ENCODE peak calls at places on chromosomes 3 and 15, in six cellular contexts. One of them, this sample, is unnamed.

GRCh38 chr15:36605626-36606263 is 26.3 kb downstream of the CDIN1 start:
- DNase-seq in GM20000: no peak
- DNase-seq in activated CD8-positive, alpha-beta T cell treated with anti-CD3 and anti-CD28 coated beads for 36 hours: no peak
- DNase-seq in heart right ventricle: no peak
- DNase-seq in GM06990: no peak
- DNase-seq in mucosa of descending colon: no peak
- DNase-seq in this sample: no peak

GRCh38 chr3:195790891-195791290 is 20.8 kb downstream of the MUC4 start:
- DNase-seq in mucosa of descending colon: no peak
- DNase-seq in GM20000: no peak
- DNase-seq in activated CD8-positive, alpha-beta T cell treated with anti-CD3 and anti-CD28 coated beads for 36 hours: no peak
- DNase-seq in GM06990: no peak
- DNase-seq in heart right ventricle: no peak
- DNase-seq in this sample: no peak

GRCh38 chr3:11379238-11379823 is 107.1 kb downstream of the ATG7 start:
- DNase-seq in mucosa of descending colon: no peak
- DNase-seq in GM20000: peak
- DNase-seq in heart right ventricle: no peak
- DNase-seq in GM06990: no peak
- DNase-seq in activated CD8-positive, alpha-beta T cell treated with anti-CD3 and anti-CD28 coated beads for 36 hours: no peak
- DNase-seq in this sample: no peak

GRCh38 chr3:155963557-155963956 is 93.1 kb downstream of the GMPS start:
- DNase-seq in mucosa of descending colon: no peak
- DNase-seq in heart right ventricle: no peak
- DNase-seq in GM06990: no peak
- DNase-seq in GM20000: no peak
- DNase-seq in activated CD8-positive, alpha-beta T cell treated with anti-CD3 and anti-CD28 coated beads for 36 hours: no peak
- DNase-seq in this sample: no peak

GRCh38 chr3:194472290-194472920 is 14.4 kb downstream of the ATP13A3 start:
- DNase-seq in activated CD8-positive, alpha-beta T cell treated with anti-CD3 and anti-CD28 coated beads for 36 hours: peak
- DNase-seq in mucosa of descending colon: no peak
- DNase-seq in GM20000: peak
- DNase-seq in heart right ventricle: peak
- DNase-seq in GM06990: no peak
- DNase-seq in this sample: no peak

GRCh38 chr15:63490345-63491034 is 13.9 kb upstream of the USP3 start:
- DNase-seq in heart right ventricle: no peak
- DNase-seq in mucosa of descending colon: no peak
- DNase-seq in GM06990: no peak
- DNase-seq in activated CD8-positive, alpha-beta T cell treated with anti-CD3 and anti-CD28 coated beads for 36 hours: no peak
- DNase-seq in GM20000: no peak
- DNase-seq in this sample: no peak

GRCh38 chr15:48946088-48946839 is 17.5 kb downstream of the SHC4 start:
- DNase-seq in GM20000: no peak
- DNase-seq in heart right ventricle: no peak
- DNase-seq in GM06990: no peak
- DNase-seq in mucosa of descending colon: no peak
- DNase-seq in activated CD8-positive, alpha-beta T cell treated with anti-CD3 and anti-CD28 coated beads for 36 hours: no peak
- DNase-seq in this sample: no peak

GRCh38 chr15:70701891-70702568 is 61.3 kb downstream of the UACA start:
- DNase-seq in GM06990: no peak
- DNase-seq in activated CD8-positive, alpha-beta T cell treated with anti-CD3 and anti-CD28 coated beads for 36 hours: no peak
- DNase-seq in mucosa of descending colon: no peak
- DNase-seq in GM20000: no peak
- DNase-seq in heart right ventricle: peak
- DNase-seq in this sample: no peak

GRCh38 chr15:78830514-78831228 is 19.4 kb upstream of the ADAMTS7 start:
- DNase-seq in GM20000: peak
- DNase-seq in mucosa of descending colon: no peak
- DNase-seq in heart right ventricle: no peak
- DNase-seq in activated CD8-positive, alpha-beta T cell treated with anti-CD3 and anti-CD28 coated beads for 36 hours: peak
- DNase-seq in GM06990: peak
- DNase-seq in this sample: no peak

GRCh38 chr3:192054881-192055280 is 593.9 kb downstream of the PYDC2 start:
- DNase-seq in GM06990: no peak
- DNase-seq in heart right ventricle: no peak
- DNase-seq in GM20000: no peak
- DNase-seq in mucosa of descending colon: no peak
- DNase-seq in activated CD8-positive, alpha-beta T cell treated with anti-CD3 and anti-CD28 coated beads for 36 hours: no peak
- DNase-seq in this sample: no peak

GRCh38 chr15:62897634-62898033 is 144.9 kb upstream of the TPM1 start:
- DNase-seq in mucosa of descending colon: no peak
- DNase-seq in GM20000: no peak
- DNase-seq in heart right ventricle: no peak
- DNase-seq in GM06990: no peak
- DNase-seq in activated CD8-positive, alpha-beta T cell treated with anti-CD3 and anti-CD28 coated beads for 36 hours: no peak
- DNase-seq in this sample: no peak

GRCh38 chr15:35000511-35000910 is 12.4 kb upstream of the ZNF770 start:
- DNase-seq in GM06990: no peak
- DNase-seq in mucosa of descending colon: no peak
- DNase-seq in activated CD8-positive, alpha-beta T cell treated with anti-CD3 and anti-CD28 coated beads for 36 hours: no peak
- DNase-seq in heart right ventricle: no peak
- DNase-seq in GM20000: no peak
- DNase-seq in this sample: no peak

GRCh38 chr3:100295089-100295488 is 34.3 kb downstream of the TBC1D23 start:
- DNase-seq in GM20000: no peak
- DNase-seq in GM06990: no peak
- DNase-seq in activated CD8-positive, alpha-beta T cell treated with anti-CD3 and anti-CD28 coated beads for 36 hours: no peak
- DNase-seq in heart right ventricle: no peak
- DNase-seq in mucosa of descending colon: no peak
- DNase-seq in this sample: no peak

GRCh38 chr3:134425943-134426342 is 51.7 kb upstream of the AMOTL2 start:
- DNase-seq in GM20000: no peak
- DNase-seq in activated CD8-positive, alpha-beta T cell treated with anti-CD3 and anti-CD28 coated beads for 36 hours: no peak
- DNase-seq in heart right ventricle: no peak
- DNase-seq in GM06990: no peak
- DNase-seq in mucosa of descending colon: no peak
- DNase-seq in this sample: no peak

GRCh38 chr3:13976469-13976868 is 96.6 kb upstream of the WNT7A start:
- DNase-seq in GM20000: no peak
- DNase-seq in GM06990: no peak
- DNase-seq in mucosa of descending colon: no peak
- DNase-seq in heart right ventricle: no peak
- DNase-seq in activated CD8-positive, alpha-beta T cell treated with anti-CD3 and anti-CD28 coated beads for 36 hours: no peak
- DNase-seq in this sample: no peak

GRCh38 chr15:100919481-100920405 is 586 bp downstream of the LRRK1 start:
- DNase-seq in GM20000: peak
- DNase-seq in activated CD8-positive, alpha-beta T cell treated with anti-CD3 and anti-CD28 coated beads for 36 hours: peak
- DNase-seq in GM06990: peak
- DNase-seq in mucosa of descending colon: no peak
- DNase-seq in heart right ventricle: no peak
- DNase-seq in this sample: no peak

GRCh38 chr15:31127596-31128261 is 26.2 kb upstream of the TRPM1 start:
- DNase-seq in GM06990: no peak
- DNase-seq in GM20000: no peak
- DNase-seq in mucosa of descending colon: no peak
- DNase-seq in heart right ventricle: no peak
- DNase-seq in activated CD8-positive, alpha-beta T cell treated with anti-CD3 and anti-CD28 coated beads for 36 hours: no peak
- DNase-seq in this sample: no peak

GRCh38 chr3:57646723-57647122 is 46.2 kb downstream of the DENND6A start:
- DNase-seq in activated CD8-positive, alpha-beta T cell treated with anti-CD3 and anti-CD28 coated beads for 36 hours: no peak
- DNase-seq in mucosa of descending colon: no peak
- DNase-seq in GM06990: no peak
- DNase-seq in GM20000: peak
- DNase-seq in heart right ventricle: peak
- DNase-seq in this sample: no peak

GRCh38 chr3:56654460-56654859 is 28.6 kb downstream of the TASOR start:
- DNase-seq in activated CD8-positive, alpha-beta T cell treated with anti-CD3 and anti-CD28 coated beads for 36 hours: no peak
- DNase-seq in heart right ventricle: no peak
- DNase-seq in mucosa of descending colon: no peak
- DNase-seq in GM06990: no peak
- DNase-seq in GM20000: no peak
- DNase-seq in this sample: no peak

GRCh38 chr3:106342386-106342785 is 473.6 kb upstream of the CBLB start:
- DNase-seq in activated CD8-positive, alpha-beta T cell treated with anti-CD3 and anti-CD28 coated beads for 36 hours: no peak
- DNase-seq in GM20000: no peak
- DNase-seq in heart right ventricle: no peak
- DNase-seq in mucosa of descending colon: no peak
- DNase-seq in GM06990: no peak
- DNase-seq in this sample: no peak

GRCh38 chr3:139944256-139944910 is 9.4 kb downstream of the CLSTN2 start:
- DNase-seq in GM20000: no peak
- DNase-seq in activated CD8-positive, alpha-beta T cell treated with anti-CD3 and anti-CD28 coated beads for 36 hours: no peak
- DNase-seq in mucosa of descending colon: no peak
- DNase-seq in heart right ventricle: no peak
- DNase-seq in GM06990: no peak
- DNase-seq in this sample: no peak

GRCh38 chr3:58580826-58581327 is 3.7 kb upstream of the FAM107A start:
- DNase-seq in activated CD8-positive, alpha-beta T cell treated with anti-CD3 and anti-CD28 coated beads for 36 hours: no peak
- DNase-seq in GM20000: no peak
- DNase-seq in heart right ventricle: no peak
- DNase-seq in GM06990: no peak
- DNase-seq in mucosa of descending colon: no peak
- DNase-seq in this sample: no peak

GRCh38 chr3:136141891-136142290 is 54.2 kb downstream of the MSL2 start:
- DNase-seq in GM20000: no peak
- DNase-seq in GM06990: no peak
- DNase-seq in heart right ventricle: no peak
- DNase-seq in mucosa of descending colon: no peak
- DNase-seq in activated CD8-positive, alpha-beta T cell treated with anti-CD3 and anti-CD28 coated beads for 36 hours: no peak
- DNase-seq in this sample: no peak

GRCh38 chr3:30428251-30428650 is 178.2 kb upstream of the TGFBR2 start:
- DNase-seq in GM20000: no peak
- DNase-seq in mucosa of descending colon: no peak
- DNase-seq in heart right ventricle: no peak
- DNase-seq in GM06990: no peak
- DNase-seq in activated CD8-positive, alpha-beta T cell treated with anti-CD3 and anti-CD28 coated beads for 36 hours: no peak
- DNase-seq in this sample: no peak

GRCh38 chr3:133058831-133059230 is 20.6 kb downstream of the TMEM108 start:
- DNase-seq in heart right ventricle: no peak
- DNase-seq in mucosa of descending colon: no peak
- DNase-seq in activated CD8-positive, alpha-beta T cell treated with anti-CD3 and anti-CD28 coated beads for 36 hours: no peak
- DNase-seq in GM20000: no peak
- DNase-seq in GM06990: no peak
- DNase-seq in this sample: no peak

GRCh38 chr3:51798561-51798960 is 19.5 kb upstream of the IQCF6 start:
- DNase-seq in GM20000: no peak
- DNase-seq in mucosa of descending colon: no peak
- DNase-seq in activated CD8-positive, alpha-beta T cell treated with anti-CD3 and anti-CD28 coated beads for 36 hours: no peak
- DNase-seq in GM06990: no peak
- DNase-seq in heart right ventricle: no peak
- DNase-seq in this sample: no peak

GRCh38 chr15:28994830-28995180 is 109.0 kb downstream of the APBA2 start:
- DNase-seq in activated CD8-positive, alpha-beta T cell treated with anti-CD3 and anti-CD28 coated beads for 36 hours: no peak
- DNase-seq in mucosa of descending colon: no peak
- DNase-seq in heart right ventricle: no peak
- DNase-seq in GM06990: no peak
- DNase-seq in GM20000: no peak
- DNase-seq in this sample: no peak

GRCh38 chr3:48561045-48561736 is 2.4 kb downstream of the UCN2 start:
- DNase-seq in mucosa of descending colon: peak
- DNase-seq in activated CD8-positive, alpha-beta T cell treated with anti-CD3 and anti-CD28 coated beads for 36 hours: peak
- DNase-seq in GM06990: no peak
- DNase-seq in heart right ventricle: peak
- DNase-seq in GM20000: peak
- DNase-seq in this sample: peak
- TF ChIP-seq CTCF in mucosa of descending colon: no peak
- TF ChIP-seq CTCF in activated CD8-positive, alpha-beta T cell treated with anti-CD3 and anti-CD28 coated beads for 36 hours: no peak
- TF ChIP-seq CTCF in GM06990: peak
- TF ChIP-seq CTCF in heart right ventricle: peak
- TF ChIP-seq CTCF in GM20000: peak
- TF ChIP-seq CTCF in this sample: peak

GRCh38 chr3:190877925-190878324 is 15.4 kb upstream of the GMNC start:
- DNase-seq in GM06990: peak
- DNase-seq in GM20000: no peak
- DNase-seq in mucosa of descending colon: no peak
- DNase-seq in heart right ventricle: no peak
- DNase-seq in activated CD8-positive, alpha-beta T cell treated with anti-CD3 and anti-CD28 coated beads for 36 hours: peak
- DNase-seq in this sample: no peak
- TF ChIP-seq CTCF in GM06990: peak
- TF ChIP-seq CTCF in GM20000: peak
- TF ChIP-seq CTCF in mucosa of descending colon: no peak
- TF ChIP-seq CTCF in heart right ventricle: no peak
- TF ChIP-seq CTCF in activated CD8-positive, alpha-beta T cell treated with anti-CD3 and anti-CD28 coated beads for 36 hours: peak
- TF ChIP-seq CTCF in this sample: peak

DNA sequence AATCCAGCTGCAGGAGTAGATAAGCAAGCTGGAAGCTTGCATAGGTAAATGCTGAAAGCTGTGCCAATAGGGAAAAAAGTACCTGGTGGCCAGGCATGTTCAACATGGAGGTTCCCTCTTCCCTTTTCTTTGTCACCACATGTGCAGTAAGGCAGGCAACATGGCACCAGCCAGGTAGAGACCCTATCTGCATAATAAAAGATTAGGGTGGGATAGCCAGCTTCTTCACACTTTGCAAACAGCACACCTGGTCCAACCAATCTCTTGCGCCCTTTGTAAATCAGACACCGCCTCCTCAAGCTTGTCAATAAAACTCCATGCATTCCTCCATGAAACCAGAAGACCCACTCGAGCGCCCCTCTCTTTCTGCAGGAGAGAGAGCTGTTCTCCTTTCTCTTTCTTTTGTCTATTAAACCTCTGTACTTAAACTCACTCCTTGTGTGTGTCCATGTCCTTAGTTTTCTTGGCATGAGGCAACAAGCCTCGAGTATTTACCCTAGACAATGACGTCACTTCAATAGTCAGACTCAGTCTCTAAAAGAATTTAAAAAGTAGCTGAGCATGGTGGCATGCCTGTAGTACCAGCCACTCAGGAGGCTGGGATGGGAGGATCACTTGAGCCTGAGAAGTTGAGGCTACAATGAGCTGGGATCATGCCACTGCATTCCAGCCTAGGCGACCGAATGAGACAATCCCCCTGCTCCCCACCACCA is 256.3 kb downstream of the SCAPER start:
- DNase-seq in GM06990: no peak
- DNase-seq in GM20000: no peak
- DNase-seq in heart right ventricle: no peak
- DNase-seq in activated CD8-positive, alpha-beta T cell treated with anti-CD3 and anti-CD28 coated beads for 36 hours: no peak
- DNase-seq in mucosa of descending colon: no peak
- DNase-seq in this sample: no peak
- TF ChIP-seq CTCF in GM06990: no peak
- TF ChIP-seq CTCF in GM20000: no peak
- TF ChIP-seq CTCF in heart right ventricle: no peak
- TF ChIP-seq CTCF in activated CD8-positive, alpha-beta T cell treated with anti-CD3 and anti-CD28 coated beads for 36 hours: no peak
- TF ChIP-seq CTCF in mucosa of descending colon: no peak
- TF ChIP-seq CTCF in this sample: no peak

DNA sequence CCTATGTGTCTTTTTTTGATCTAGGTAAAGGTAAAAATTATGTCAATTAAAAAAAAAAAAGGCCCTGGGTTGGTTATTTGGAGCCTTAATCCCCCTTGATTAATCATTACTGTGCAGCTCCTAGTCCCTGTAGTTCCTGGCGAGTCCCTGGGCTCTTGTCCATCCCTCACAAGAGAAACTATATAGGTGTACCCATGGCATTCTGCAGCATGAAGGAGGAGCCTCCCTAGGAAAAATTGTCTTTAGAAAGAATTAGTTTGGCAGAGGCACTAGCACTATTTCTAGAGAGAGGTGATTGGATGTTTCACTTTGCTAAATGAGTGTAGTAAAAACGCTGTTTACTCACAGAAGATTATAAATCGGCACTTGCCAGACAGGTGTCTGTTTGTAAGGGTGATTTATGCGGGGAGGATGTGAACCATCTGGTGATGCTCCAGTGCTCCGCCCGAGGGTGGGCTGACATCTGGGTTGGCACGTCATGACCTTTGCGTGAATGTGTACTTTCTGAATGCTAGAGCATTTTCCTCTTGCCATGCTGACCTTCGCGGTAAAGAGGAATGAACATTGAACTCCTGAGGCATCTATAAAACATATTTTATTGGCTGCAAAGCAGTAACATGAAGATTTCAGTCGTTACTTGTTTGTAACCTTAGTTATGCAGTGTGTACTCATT is 12.6 kb downstream of the PLCL2 start:
- DNase-seq in activated CD8-positive, alpha-beta T cell treated with anti-CD3 and anti-CD28 coated beads for 36 hours: peak
- DNase-seq in mucosa of descending colon: peak
- DNase-seq in GM20000: no peak
- DNase-seq in GM06990: peak
- DNase-seq in heart right ventricle: no peak
- DNase-seq in this sample: no peak
- TF ChIP-seq CTCF in activated CD8-positive, alpha-beta T cell treated with anti-CD3 and anti-CD28 coated beads for 36 hours: no peak
- TF ChIP-seq CTCF in mucosa of descending colon: no peak
- TF ChIP-seq CTCF in GM20000: no peak
- TF ChIP-seq CTCF in GM06990: no peak
- TF ChIP-seq CTCF in heart right ventricle: no peak
- TF ChIP-seq CTCF in this sample: no peak

This sample was measured in left ventricle myocardium inferior.